ENCODE peak calls at places on chromosomes 11 and 22, in six cellular contexts. E is AG08395; F is astrocyte of the spinal cord; C is activated CD8-positive, alpha-beta T cell treated with anti-CD3 and anti-CD28 coated beads for 36 hours; O is stimulated activated CD4-positive, alpha-beta T cell treated with anti-CD3 and anti-CD28 coated beads, Interleukin-15, amount 100 ng/mL, for 24 hours; P is activated naive CD4-positive, alpha-beta T cell treated with Interleukin-2 at 50 U/mL for 16 hours. X is an unnamed sample.

GRCh38 chr11:126628790-126629621 is 273.5 kb downstream of the ST3GAL4 start:
- DNase-seq in E (peak), F (no peak), C (no peak), O (no peak), P (no peak), X (no peak)

GRCh38 chr22:26615830-26616435 is 1.9 kb downstream of the CRYBB1 start:
- DNase-seq in E (no peak), F (no peak), C (no peak), O (no peak), P (no peak), X (no peak)

GRCh38 chr11:7520981-7521487 is 7.2 kb downstream of the PPFIBP2 start:
- DNase-seq in E (no peak), F (no peak), C (no peak), O (no peak), P (no peak), X (no peak)

GRCh38 chr22:44496844-44497217 is 1.2 kb downstream of the RTL6 start:
- DNase-seq in E (no peak), F (no peak), C (no peak), O (no peak), P (no peak), X (no peak)

GRCh38 chr11:72758690-72759389 is 6.6 kb upstream of the ARAP1 start:
- DNase-seq in E (no peak), F (peak), C (no peak), O (no peak), P (no peak), X (no peak)

GRCh38 chr11:44519989-44520737 is 45.3 kb upstream of the CD82 start:
- DNase-seq in E (no peak), F (no peak), C (no peak), O (no peak), P (no peak), X (no peak)

GRCh38 chr11:71279916-71280645 is 27.7 kb upstream of the SHANK2 start:
- DNase-seq in E (no peak), F (no peak), C (no peak), O (no peak), P (no peak), X (no peak)

GRCh38 chr11:135027461-135027860 is 615.4 kb upstream of the B3GAT1 start:
- DNase-seq in E (peak), F (peak), C (peak), O (peak), P (no peak), X (no peak)

GRCh38 chr22:31637938-31638618 is 23.9 kb downstream of the PISD start:
- DNase-seq in E (no peak), F (no peak), C (no peak), O (peak), P (no peak), X (no peak)